ENCODE peak calls at places on chromosomes 1 and 21, in four cellular contexts. H is K562, U is HepG2, F is SK-N-SH. A is an unnamed sample.

GRCh38 chr1:118989878-118990378 is 1.8 kb upstream of the TBX15 start:
- DNase-seq in U (no peak), H (no peak), F (no peak), A (no peak)

GRCh38 chr1:219480011-219480410 is 132.9 kb downstream of the ZC3H11B start:
- DNase-seq in U (no peak), H (no peak), F (no peak), A (no peak)

GRCh38 chr1:223859037-223859436 is 13.3 kb upstream of the TP53BP2 start:
- DNase-seq in U (no peak), F (no peak), H (no peak), A (no peak)

GRCh38 chr1:108703939-108704338 is 8.8 kb upstream of the FNDC7 start:
- DNase-seq in H (no peak), U (no peak), F (no peak), A (no peak)

GRCh38 chr1:228469413-228470162 is 17.6 kb upstream of the RNF187 start:
- DNase-seq in U (no peak), F (no peak), H (no peak), A (no peak)

GRCh38 chr1:201310986-201311355 is 27.7 kb downstream of the PKP1 start:
- DNase-seq in H (no peak), U (no peak), F (no peak), A (no peak)

GRCh38 chr1:172670791-172671190 is 11.9 kb downstream of the FASLG start:
- DNase-seq in H (no peak), F (no peak), U (no peak), A (no peak)

GRCh38 chr1:61852693-61853060 is 110.4 kb downstream of the PATJ start:
- DNase-seq in H (no peak), U (no peak), F (no peak), A (no peak)

GRCh38 chr1:154767315-154768240 is 102.5 kb downstream of the KCNN3 start:
- DNase-seq in H (no peak), F (peak), U (no peak), A (no peak)

GRCh38 chr21:38413958-38414506 is 84.2 kb downstream of the ERG start:
- DNase-seq in F (no peak), H (no peak), U (no peak), A (no peak)

GRCh38 chr1:79839882-79840281 is 833.4 kb upstream of the ADGRL4 start:
- DNase-seq in H (no peak), F (no peak), U (no peak), A (no peak)

GRCh38 chr1:67766117-67766978 is 66.9 kb downstream of the GNG12 start:
- DNase-seq in F (peak), U (no peak), H (peak), A (no peak)

GRCh38 chr1:107748529-107748928 is 216.5 kb downstream of the VAV3 start:
- DNase-seq in F (peak), H (no peak), U (peak), A (no peak)

GRCh38 chr1:179369751-179370341 is 4.1 kb downstream of the AXDND1 start:
- DNase-seq in U (peak), F (peak), H (peak), A (peak)

GRCh38 chr1:8077602-8078001 is 51.5 kb upstream of the ERRFI1 start:
- DNase-seq in H (peak), F (no peak), U (no peak), A (no peak)

GRCh38 chr1:54453509-54453908 is 47.3 kb upstream of the SSBP3 start:
- DNase-seq in H (no peak), U (no peak), F (no peak), A (no peak)

GRCh38 chr1:217139513-217139912 is 416.3 kb upstream of the ESRRG start:
- DNase-seq in H (no peak), F (peak), U (no peak), A (no peak)

GRCh38 chr21:41621523-41621922 is 113.6 kb upstream of the TMPRSS2 start:
- DNase-seq in H (no peak), U (no peak), F (no peak), A (no peak)

GRCh38 chr21:15741510-15741909 is 11.7 kb downstream of the USP25 start:
- DNase-seq in U (no peak), F (no peak), H (no peak), A (no peak)

GRCh38 chr1:69671363-69672010 is 103.8 kb downstream of the LRRC7 start:
- DNase-seq in H (no peak), F (no peak), U (no peak), A (no peak)

GRCh38 chr1:178146456-178146855 is 52.6 kb downstream of the RASAL2 start:
- DNase-seq in F (no peak), H (no peak), U (no peak), A (no peak)

GRCh38 chr1:200359610-200360163 is 50.1 kb downstream of the ZNF281 start:
- DNase-seq in H (no peak), F (no peak), U (no peak), A (no peak)

GRCh38 chr1:45007311-45007710 is 3.8 kb downstream of the HECTD3 start:
- DNase-seq in F (no peak), U (no peak), H (no peak), A (no peak)

GRCh38 chr1:81467433-81467832 is 333.3 kb upstream of the ADGRL2 start:
- DNase-seq in U (no peak), H (no peak), F (no peak), A (no peak)

GRCh38 chr1:55506686-55507577 is 291.8 kb upstream of the USP24 start:
- DNase-seq in U (no peak), F (no peak), H (no peak), A (no peak)

GRCh38 chr1:165662186-165662585 is 31.2 kb downstream of the MGST3 start:
- DNase-seq in F (no peak), H (no peak), U (no peak), A (no peak)

GRCh38 chr1:112335351-112335750 is 60.7 kb upstream of the CTTNBP2NL start:
- DNase-seq in U (no peak), F (no peak), H (no peak), A (no peak)

GRCh38 chr1:205706601-205707502 is 26.5 kb upstream of the SLC45A3 start:
- DNase-seq in H (peak), F (no peak), U (no peak), A (no peak)

GRCh38 chr1:192737311-192737710 is 71.5 kb upstream of the RGS2 start:
- DNase-seq in F (no peak), H (no peak), U (no peak), A (no peak)

GRCh38 chr1:58722967-58723366 is 23.1 kb upstream of the MYSM1 start:
- DNase-seq in F (no peak), U (no peak), H (no peak), A (no peak)

GRCh38 chr1:58727363-58727762 is 27.5 kb upstream of the MYSM1 start:
- DNase-seq in U (peak), F (no peak), H (no peak), A (peak)

GRCh38 chr1:58722414-58722813 is 22.6 kb upstream of the MYSM1 start:
- DNase-seq in F (no peak), H (no peak), U (no peak), A (no peak)

GRCh38 chr1:58724483-58724882 is 24.6 kb upstream of the MYSM1 start:
- DNase-seq in H (no peak), U (no peak), F (no peak), A (no peak)

GRCh38 chr1:58726581-58726980 is 26.7 kb upstream of the MYSM1 start:
- DNase-seq in U (no peak), H (no peak), F (no peak), A (no peak)
- TF ChIP-seq ZBTB33 in U (no peak), H (no peak), F (no peak), A (no peak)

GRCh38 chr21:16837319-16837718 is 675.5 kb upstream of the CXADR start:
- DNase-seq in F (no peak), U (no peak), H (no peak), A (no peak)
- H2AFZ ChIP-seq in F (no peak), U (no peak), H (no peak), A (no peak)

DNA sequence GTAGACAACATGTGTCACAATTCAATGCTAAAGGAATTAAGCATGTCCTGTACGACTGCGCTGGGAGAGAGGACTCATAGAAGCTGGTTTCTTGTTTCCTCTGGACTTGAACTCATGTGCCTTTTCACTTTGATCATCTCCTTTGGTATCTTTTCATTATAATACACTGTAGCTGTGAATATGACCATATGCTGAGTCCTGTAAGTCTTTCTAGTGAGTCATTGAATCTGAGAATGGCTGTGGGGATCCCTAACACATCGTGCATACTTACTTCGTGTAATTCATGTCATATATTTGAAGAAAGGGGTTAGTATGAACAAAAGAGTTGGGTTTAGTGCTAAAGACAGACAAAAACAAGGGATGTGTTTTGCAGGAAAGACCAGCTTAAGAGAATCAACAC is 148.1 kb upstream of the RUNX1 start:
- DNase-seq in F (no peak), U (no peak), H (no peak), A (no peak)
- TF ChIP-seq ELF1 in F (no peak), U (no peak), H (no peak), A (no peak)

DNA sequence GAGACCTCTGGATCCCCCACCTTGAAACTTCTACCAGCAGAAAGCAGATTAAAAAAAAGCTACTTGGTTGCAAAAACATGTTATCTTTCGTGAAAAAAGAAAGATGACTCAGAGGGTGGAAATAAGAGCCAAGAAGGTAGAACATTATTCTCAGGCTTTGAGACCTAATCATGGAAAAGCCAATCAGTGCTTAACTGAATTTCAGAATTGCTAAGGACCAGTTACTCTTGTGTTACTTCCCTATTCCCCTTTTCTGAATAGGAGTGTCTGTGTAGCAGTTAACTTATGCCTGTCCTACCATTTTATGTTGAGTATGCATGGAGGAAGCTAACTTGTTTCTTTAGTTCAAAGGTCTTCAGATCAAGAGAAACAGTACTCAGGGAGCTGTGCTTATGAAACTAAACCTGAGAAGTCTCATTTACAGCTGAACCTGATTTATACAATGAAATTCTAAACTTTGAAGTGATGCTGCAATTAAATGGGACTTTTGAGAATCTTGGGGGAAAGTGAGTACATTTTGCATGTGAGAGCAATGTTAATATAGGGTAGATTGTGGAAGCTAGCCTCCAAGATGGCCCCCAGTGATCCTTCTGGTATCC is 15.1 kb upstream of the FOXD3 start:
- DNase-seq in U (no peak), H (no peak), F (no peak), A (no peak)
- TF ChIP-seq ZBTB33 in U (no peak), H (no peak), F (no peak), A (no peak)

GRCh38 chr21:22941779-22942178 is 1943.6 kb downstream of the NCAM2 start:
- DNase-seq in U (no peak), H (no peak), F (no peak), A (no peak)
- H2AFZ ChIP-seq in U (no peak), H (no peak), F (no peak), A (no peak)

GRCh38 chr1:1001631-1002300 is 1.9 kb upstream of the HES4 start:
- DNase-seq in U (peak), F (peak), H (peak), A (peak)
- TF ChIP-seq ELF1 in U (no peak), F (no peak), H (no peak), A (no peak)

GRCh38 chr1:31814631-31815306 is 1.1 kb downstream of the SPOCD1 start:
- DNase-seq in F (no peak), U (no peak), H (no peak), A (no peak)
- TF ChIP-seq ZBTB33 in F (no peak), U (no peak), H (no peak), A (no peak)

GRCh38 chr1:160192234-160192633 is 1.9 kb downstream of the CASQ1 start:
- DNase-seq in U (no peak), H (no peak), F (no peak), A (no peak)

GRCh38 chr1:160186734-160187133 is 3.6 kb upstream of the CASQ1 start:
- DNase-seq in H (no peak), F (no peak), U (no peak), A (no peak)

GRCh38 chr1:160191756-160192155 is 1.4 kb downstream of the CASQ1 start:
- DNase-seq in H (no peak), U (no peak), F (no peak), A (no peak)

GRCh38 chr1:160187407-160187806 is 3.0 kb upstream of the CASQ1 start:
- DNase-seq in U (no peak), H (no peak), F (no peak), A (no peak)

DNA sequence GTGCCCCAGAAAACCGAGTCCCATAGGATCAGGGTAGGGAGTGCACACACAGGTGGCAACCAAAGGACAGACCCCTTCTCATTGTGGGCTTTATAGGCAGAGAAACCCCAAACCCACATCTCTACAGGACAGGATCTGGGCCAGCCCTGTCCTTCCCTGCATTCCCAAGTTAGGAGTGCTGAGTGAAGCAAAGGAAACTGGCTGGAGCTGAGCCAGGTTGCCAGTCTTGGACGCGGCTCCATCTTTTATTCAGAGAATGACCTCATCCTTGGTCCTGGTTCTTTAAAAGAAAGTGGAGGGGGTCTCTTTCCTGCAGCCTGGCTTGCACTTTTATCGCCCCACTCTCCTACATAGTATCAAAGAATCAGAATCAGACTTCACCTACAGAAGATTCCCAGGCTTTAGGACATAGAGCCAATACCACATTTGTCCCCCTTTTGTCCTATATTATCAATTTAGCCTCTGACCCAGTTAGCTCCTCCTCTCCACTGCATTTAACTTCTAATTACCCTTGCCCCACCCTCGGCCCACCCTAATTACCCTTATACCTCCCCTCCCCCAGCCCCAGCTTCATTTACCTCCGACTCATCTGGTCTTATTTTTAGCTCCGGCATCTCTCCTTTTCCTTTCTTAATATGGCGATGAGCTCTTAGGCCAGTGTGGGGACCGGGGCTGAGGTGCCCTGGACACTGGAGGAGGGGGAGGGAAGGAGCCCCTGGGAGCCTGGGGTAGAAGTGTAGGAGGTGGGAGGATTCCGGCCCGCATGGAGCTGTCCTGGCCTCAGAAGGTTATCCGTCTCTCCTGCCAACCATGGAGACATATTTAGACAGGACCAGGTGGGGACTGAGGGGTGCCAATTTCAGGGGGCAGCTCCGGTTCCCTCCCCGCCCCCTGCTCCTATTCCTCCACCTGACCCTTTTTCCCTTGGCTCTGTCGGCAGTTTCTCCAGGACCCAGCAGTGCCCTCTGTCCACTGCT is at the start of gene CASQ1:
- DNase-seq in U (no peak), F (no peak), H (no peak), A (no peak)
- H2AFZ ChIP-seq in U (no peak), F (peak), H (no peak), A (no peak)